ENCODE peak calls at places on chromosomes 7 and 10, in six cellular contexts. U is GM23248, P is neural progenitor cell, X is HCT116, R is PC-3, A is hepatocyte. Z is an unnamed sample.

GRCh38 chr10:3853547-3853989 is 68.6 kb upstream of the KLF6 start:
- DNase-seq in P (no peak), A (peak; percentile 70), X (no peak), R (peak; percentile 48), U (no peak), Z (no peak)

GRCh38 chr7:112573302-112574039 is 92.7 kb downstream of the LSMEM1 start:
- DNase-seq in P (no peak), U (peak; percentile 29), R (peak; percentile 25), X (no peak), A (no peak), Z (no peak)

GRCh38 chr10:4725917-4726606 is 99.9 kb upstream of the AKR1E2 start:
- DNase-seq in X (peak; percentile 83), U (peak; percentile 87), P (no peak), A (peak; percentile 32), R (peak; percentile 83), Z (no peak)

GRCh38 chr10:90644165-90644564 is 213.7 kb downstream of the HTR7 start:
- DNase-seq in R (no peak), P (no peak), A (no peak), U (peak; percentile 29), X (no peak), Z (no peak)

GRCh38 chr7:32660936-32661335 is 165.6 kb downstream of the AVL9 start:
- DNase-seq in A (no peak), U (no peak), P (no peak), R (no peak), X (no peak), Z (no peak)

GRCh38 chr10:68271104-68271882 is 39.4 kb upstream of the ATOH7 start:
- DNase-seq in P (peak; percentile 81), X (no peak), A (peak; percentile 39), U (no peak), R (no peak), Z (no peak)

GRCh38 chr7:70474639-70475234 is 657.2 kb upstream of the GALNT17 start:
- DNase-seq in P (no peak), A (no peak), X (no peak), R (no peak), U (no peak), Z (no peak)

GRCh38 chr7:155692317-155692716 is 47.9 kb downstream of the RBM33 start:
- DNase-seq in A (no peak), R (no peak), P (no peak), U (no peak), X (no peak), Z (no peak)

GRCh38 chr10:61284222-61284890 is 168.8 kb downstream of the TMEM26 start:
- DNase-seq in P (peak; percentile 61), A (peak; percentile 80), U (peak; percentile 82), R (peak; percentile 98), X (peak; percentile 34), Z (peak; percentile 58)

GRCh38 chr7:134729895-134730294 is 49.5 kb upstream of the CALD1 start:
- DNase-seq in U (no peak), A (no peak), P (no peak), R (no peak), X (no peak), Z (no peak)

GRCh38 chr7:80935971-80936370 is 17.1 kb upstream of the SEMA3C start:
- DNase-seq in P (no peak), R (no peak), U (no peak), A (no peak), X (no peak), Z (no peak)

GRCh38 chr10:101588879-101589278 is 758 bp downstream of the DPCD start:
- DNase-seq in X (peak; percentile 6), A (peak; percentile 51), P (no peak), R (no peak), U (peak; percentile 74), Z (no peak)
- TF ChIP-seq EZH2phosphoT487 in X (no peak), A (no peak), P (no peak), R (no peak), U (no peak), Z (no peak)

DNA sequence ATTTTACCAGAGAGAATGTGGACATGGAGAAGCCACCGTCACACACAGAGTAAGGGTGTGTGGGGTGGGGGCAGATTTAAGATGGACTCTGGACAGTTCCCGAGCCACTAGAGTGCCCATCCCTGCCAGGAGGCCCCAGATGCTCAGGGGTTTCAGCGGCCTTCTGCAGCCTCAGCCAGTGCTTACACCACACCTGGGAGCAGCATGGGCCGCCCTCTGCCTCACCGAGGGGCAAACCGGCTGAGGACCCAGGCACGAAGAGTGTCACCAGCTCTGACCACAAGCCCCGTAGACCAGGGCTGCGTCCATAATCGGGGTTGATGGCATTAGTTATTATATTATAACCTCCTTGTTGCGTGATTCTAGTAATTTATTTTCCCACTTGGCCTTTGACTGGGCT is 6.7 kb upstream of the MNX1 start:
- DNase-seq in P (peak; percentile 35), A (no peak), X (no peak), R (no peak), U (no peak), Z (no peak)
- TF ChIP-seq EZH2 in P (no peak), A (no peak), X (no peak), R (no peak), U (peak; percentile 24), Z (no peak)

DNA sequence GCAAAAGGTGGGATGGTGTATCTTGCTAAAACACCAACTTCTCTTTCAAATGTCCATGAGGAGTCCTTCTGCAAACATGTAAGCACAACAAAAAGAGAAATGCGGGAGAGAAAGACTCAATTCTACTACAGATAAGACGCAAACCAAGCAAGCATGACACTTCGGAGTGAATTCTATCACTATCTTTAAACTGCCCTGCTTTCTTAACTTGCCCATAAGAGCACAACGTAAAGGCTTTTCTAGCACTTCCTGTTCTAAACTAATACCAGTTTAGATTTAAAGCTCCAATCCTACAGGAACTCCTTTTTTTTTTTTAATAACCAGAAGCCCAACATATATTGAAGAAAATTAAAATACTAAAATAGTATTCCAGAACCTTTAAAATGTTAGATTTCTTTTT is 8.4 kb downstream of the RHEB start:
- DNase-seq in R (no peak), U (no peak), X (no peak), A (no peak), P (no peak), Z (no peak)
- H3K9me3 ChIP-seq in R (no peaks in the 10 kb centered on the region), U (no peaks in the 10 kb centered on the region), X (no peaks in the 10 kb centered on the region), A (no peaks in the 10 kb centered on the region), P (no peaks in the 10 kb centered on the region), Z (no peaks in the 10 kb centered on the region)

GRCh38 chr10:94300042-94300441 is 62.7 kb downstream of the NOC3L start:
- DNase-seq in U (no peak), A (no peak), P (no peak), X (no peak), R (no peak), Z (no peak)
- TF ChIP-seq EZH2phosphoT487 in U (no peak), A (no peak), P (no peak), X (no peak), R (no peak), Z (no peak)

GRCh38 chr10:23195846-23196200 is 3.7 kb downstream of the PTF1A start:
- DNase-seq in X (no peak), P (peak; percentile 52), U (no peak), A (no peak), R (no peak), Z (no peak)

GRCh38 chr10:23196201-23196600 is 4.1 kb downstream of the PTF1A start:
- DNase-seq in X (no peak), R (no peak), U (no peak), A (no peak), P (no peak), Z (no peak)

GRCh38 chr10:23197416-23197861 is 5.3 kb downstream of the PTF1A start:
- DNase-seq in R (no peak), X (no peak), U (no peak), P (peak; percentile 26), A (no peak), Z (no peak)

GRCh38 chr10:23198610-23198939 is 6.5 kb downstream of the PTF1A start:
- DNase-seq in R (no peak), X (no peak), A (no peak), P (peak; percentile 71), U (no peak), Z (no peak)

GRCh38 chr10:23196915-23197314 is 4.8 kb downstream of the PTF1A start:
- DNase-seq in X (no peak), A (no peak), U (no peak), P (no peak), R (no peak), Z (no peak)
- TF ChIP-seq EZH2 in X (no peak), A (no peak), U (no peak), P (no peak), R (no peak), Z (no peak)